ENCODE peak calls at places on chromosomes 13 and 19, in nine cellular contexts. T, I, O, Z, V, R, P, N and L are unnamed samples.

GRCh38 chr19:52590728-52591127 is 20.6 kb downstream of the ZNF701 start:
- DNase-seq in Z (no peak), T (no peak), R (no peak), P (no peak), V (no peak), O (no peak), I (no peak), N (no peak), L (no peak)

GRCh38 chr19:23561341-23561740 is 125.7 kb downstream of the ZNF675 start:
- DNase-seq in P (peak; percentile 36), I (no peak), N (no peak), T (no peak), O (no peak), Z (no peak), R (no peak), V (no peak), L (no peak)

GRCh38 chr13:103852036-103852435 is 785.8 kb upstream of the SLC10A2 start:
- DNase-seq in T (no peak), I (no peak), Z (no peak), R (no peak), N (no peak), O (no peak), P (no peak), V (no peak), L (no peak)

GRCh38 chr13:111789420-111789819 is 277.5 kb upstream of the SOX1 start:
- DNase-seq in O (no peak), T (no peak), V (no peak), I (no peak), N (peak; percentile 43), R (no peak), Z (no peak), P (no peak), L (no peak)

GRCh38 chr13:21546372-21546771 is 57.6 kb downstream of the MICU2 start:
- DNase-seq in R (no peak), O (no peak), P (no peak), I (no peak), N (no peak), T (no peak), Z (no peak), V (no peak), L (no peak)

GRCh38 chr19:1279782-1280341 is 4.5 kb downstream of the FAM174C start:
- DNase-seq in N (peak; percentile 83), R (peak; percentile 67), V (peak; percentile 57), I (peak; percentile 80), P (peak; percentile 66), Z (peak; percentile 79), T (peak; percentile 59), O (peak; percentile 79), L (no peak)

GRCh38 chr13:22944378-22944777 is 236.4 kb upstream of the SGCG start:
- DNase-seq in R (no peak), Z (no peak), O (no peak), I (no peak), V (no peak), N (no peak), T (no peak), P (no peak), L (no peak)

GRCh38 chr19:51742736-51743288 is 8.9 kb downstream of the FPR1 start:
- DNase-seq in I (no peak), R (no peak), O (no peak), N (no peak), Z (no peak), V (no peak), P (peak; percentile 87), T (no peak), L (no peak)

GRCh38 chr13:109859216-109859835 is 72.9 kb upstream of the IRS2 start:
- DNase-seq in R (no peak), P (no peak), T (no peak), N (peak; percentile 63), V (no peak), Z (no peak), O (no peak), I (no peak), L (no peak)

GRCh38 chr19:44345969-44346368 is 10.5 kb downstream of the ZNF112 start:
- DNase-seq in R (no peak), N (no peak), O (no peak), Z (no peak), V (no peak), P (no peak), T (no peak), I (no peak), L (no peak)

GRCh38 chr19:49882643-49883042 is 5.1 kb downstream of the TBC1D17 start:
- DNase-seq in P (no peak), V (no peak), O (no peak), N (no peak), Z (peak; percentile 14), R (no peak), T (no peak), I (no peak), L (no peak)

GRCh38 chr13:67574320-67575233 is 344.4 kb upstream of the PCDH9 start:
- DNase-seq in N (no peak), R (no peak), I (peak; percentile 54), O (no peak), V (no peak), Z (no peak), P (peak; percentile 77), T (no peak), L (no peak)

DNA sequence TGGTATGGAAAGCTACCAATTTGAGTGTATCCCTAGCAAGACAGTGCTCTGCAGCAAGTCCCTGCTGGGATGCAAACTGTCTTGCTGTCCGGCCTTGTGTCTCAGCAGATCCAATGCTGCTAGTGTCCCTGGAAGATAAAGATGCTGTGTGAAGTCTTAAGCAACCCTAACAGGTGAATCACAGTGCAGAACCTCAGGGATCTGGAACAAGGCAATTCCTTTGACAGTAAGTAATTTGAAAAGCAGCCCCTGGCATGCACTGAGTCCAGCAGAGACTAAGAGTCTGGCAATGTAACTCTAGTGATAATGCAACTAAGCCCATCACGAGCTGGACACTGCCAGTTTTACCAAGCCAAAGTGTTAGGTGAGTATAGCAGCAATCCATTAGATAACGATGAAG is 1.7 kb upstream of the UCHL3 start:
- DNase-seq in P (peak; percentile 15), N (no peak), R (no peak), I (peak; percentile 51), O (no peak), V (no peak), T (no peak), Z (peak; percentile 48), L (no peak)
- H3K4me3 ChIP-seq in P (no peak overlapping the region), N (no peak overlapping the region), R (no peak overlapping the region), I (no peak overlapping the region), O (no peak overlapping the region), V (no peak overlapping the region), T (no peak overlapping the region), Z (no peak overlapping the region), L (no peak overlapping the region)

DNA sequence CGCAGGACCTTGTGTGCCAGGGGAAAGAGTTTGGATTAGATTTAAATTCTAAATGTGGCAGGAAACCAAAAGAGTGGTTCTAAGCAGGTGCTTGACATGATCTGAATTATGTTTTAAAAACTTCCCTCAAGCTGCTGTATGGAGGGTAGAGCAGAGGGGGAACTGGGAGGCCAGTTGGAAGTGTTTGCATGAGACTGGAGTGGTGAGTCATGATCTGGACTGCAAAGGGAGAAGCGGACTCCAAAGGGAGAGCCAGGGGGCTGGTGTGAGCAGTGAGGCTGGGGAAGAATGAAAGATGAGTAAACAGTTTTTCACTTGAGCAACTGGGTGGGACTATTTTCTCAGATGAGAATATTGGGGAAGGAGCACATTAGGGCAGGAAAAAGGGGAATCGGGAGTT is 206.1 kb downstream of the DNAJC15 start:
- DNase-seq in N (peak; percentile 70), T (no peak), O (no peak), Z (no peak), R (no peak), I (peak; percentile 87), V (no peak), P (no peak), L (no peak)
- H3K4me3 ChIP-seq in N (no peak overlapping the region), T (no peak overlapping the region), O (no peak overlapping the region), Z (no peak overlapping the region), R (no peak overlapping the region), I (no peak overlapping the region), V (no peak overlapping the region), P (no peak overlapping the region), L (no peak overlapping the region)

GRCh38 chr19:47609885-47610545 is 1.1 kb downstream of the BICRA start:
- DNase-seq in V (peak; percentile 13), Z (peak; percentile 48), I (peak; percentile 26), P (peak; percentile 30), R (peak; percentile 29), N (peak; percentile 69), O (no peak), T (no peak), L (no peak)

GRCh38 chr19:47608074-47608907 is 643 bp upstream of the BICRA start:
- DNase-seq in R (peak; percentile 94), T (peak; percentile 91), Z (peak; percentile 94), P (peak; percentile 94), V (peak; percentile 93), O (peak; percentile 93), N (peak; percentile 93), I (peak; percentile 90), L (no peak)

GRCh38 chr19:47610902-47611301 is 2.0 kb downstream of the BICRA start:
- DNase-seq in R (no peak), O (no peak), T (no peak), P (no peak), I (no peak), V (no peak), Z (no peak), N (no peak), L (no peak)

GRCh38 chr19:47608908-47609879 is at the start of gene BICRA:
- DNase-seq in P (peak; percentile 72), V (peak; percentile 71), R (peak; percentile 74), N (peak; percentile 81), Z (peak; percentile 82), T (peak; percentile 66), I (peak; percentile 73), O (peak; percentile 82), L (no peak)

GRCh38 chr19:47610546-47610894 is 1.6 kb downstream of the BICRA start:
- DNase-seq in O (no peak), T (no peak), Z (no peak), I (no peak), N (no peak), R (no peak), V (no peak), P (no peak), L (no peak)
- H3K4me3 ChIP-seq in O (peak overlapping the region; percentile 96), T (peak overlapping the region; percentile 88), Z (no peak overlapping the region), I (peak overlapping the region; percentile 94), N (peak overlapping the region; percentile 89), R (peak overlapping the region; percentile 70), V (peak overlapping the region; percentile 82), P (peak overlapping the region; percentile 63), L (peak overlapping the region; percentile 61)

GRCh38 chr13:40983725-40984669 is 35.1 kb downstream of the ELF1 start:
- DNase-seq in I (no peak), V (no peak), N (no peak), T (no peak), R (no peak), O (no peak), P (no peak), Z (no peak), L (no peak)

GRCh38 chr13:40986328-40986856 is 32.7 kb downstream of the ELF1 start:
- DNase-seq in N (no peak), R (no peak), I (peak; percentile 76), V (no peak), O (no peak), P (no peak), Z (no peak), T (no peak), L (peak; percentile 70)

GRCh38 chr13:40983269-40983668 is 35.8 kb downstream of the ELF1 start:
- DNase-seq in O (no peak), T (no peak), P (no peak), V (no peak), I (no peak), R (no peak), N (no peak), Z (no peak), L (no peak)

GRCh38 chr13:40985596-40986327 is 33.4 kb downstream of the ELF1 start:
- DNase-seq in N (no peak), R (no peak), V (no peak), P (no peak), I (no peak), Z (no peak), O (no peak), T (no peak), L (no peak)

GRCh38 chr13:40984670-40985366 is 34.3 kb downstream of the ELF1 start:
- DNase-seq in Z (no peak), O (no peak), R (no peak), T (no peak), I (no peak), N (no peak), V (no peak), P (peak; percentile 23), L (no peak)
- H3K4me3 ChIP-seq in Z (no peak overlapping the region), O (peak overlapping the region; percentile 26), R (peak overlapping the region; percentile 100), T (peak overlapping the region; percentile 16), I (no peak overlapping the region), N (peak overlapping the region; percentile 3), V (peak overlapping the region; percentile 49), P (peak overlapping the region; percentile 30), L (no peak overlapping the region)